ENCODE peak calls at places on chromosome 3, in seven cellular contexts. Z is endothelial cell of umbilical vein; V is pancreas; C is left ventricle myocardium inferior; L is breast epithelium; R is IMR-90; P is CD8-positive, alpha-beta T cell. X is an unnamed sample.

GRCh38 chr3:43104786-43105185 is 1.1 kb downstream of the POMGNT2 start:
- DNase-seq in C (no peak), L (no peak), V (no peak), R (no peak), Z (no peak), P (no peak), X (no peak)

GRCh38 chr3:36318584-36319200 is 61.6 kb upstream of the STAC start:
- DNase-seq in Z (no peak), C (no peak), V (no peak), R (no peak), P (no peak), L (no peak), X (no peak)

GRCh38 chr3:52434080-52434479 is 10.8 kb downstream of the SEMA3G start:
- DNase-seq in L (peak; percentile 12), R (no peak), C (no peak), P (no peak), V (no peak), Z (no peak), X (no peak)

GRCh38 chr3:56930706-56931105 is 129.0 kb upstream of the ARHGEF3 start:
- DNase-seq in P (no peak), L (no peak), Z (peak; percentile 38), R (no peak), V (no peak), C (no peak), X (no peak)

GRCh38 chr3:179973931-179974361 is 62.8 kb downstream of the PEX5L start:
- DNase-seq in V (no peak), R (no peak), Z (no peak), L (no peak), C (no peak), P (no peak), X (peak; percentile 70)

GRCh38 chr3:1235526-1236120 is 142.8 kb downstream of the CNTN6 start:
- DNase-seq in L (no peak), P (no peak), V (no peak), Z (no peak), C (no peak), R (no peak), X (no peak)

GRCh38 chr3:127366383-127366782 is 78.5 kb upstream of the PRR20G start:
- DNase-seq in P (no peak), Z (no peak), C (no peak), V (no peak), L (no peak), R (no peak), X (no peak)

GRCh38 chr3:37014620-37015019 is 21.3 kb downstream of the MLH1 start:
- DNase-seq in P (no peak), V (no peak), L (no peak), R (no peak), Z (no peak), C (peak; percentile 81), X (no peak)

GRCh38 chr3:155442066-155442465 is 148.6 kb upstream of the STRIT1 start:
- DNase-seq in P (no peak), C (no peak), Z (no peak), V (no peak), R (peak; percentile 2), L (no peak), X (no peak)

GRCh38 chr3:36918050-36918449 is 26.8 kb downstream of the TRANK1 start:
- DNase-seq in L (no peak), P (no peak), V (no peak), R (no peak), Z (no peak), C (no peak), X (no peak)

GRCh38 chr3:50319181-50319871 is 3.2 kb downstream of the HYAL2 start:
- DNase-seq in R (no peak), C (no peak), Z (no peak), L (no peak), P (no peak), V (peak; percentile 35), X (no peak)

GRCh38 chr3:52501046-52501445 is 5.9 kb downstream of the STAB1 start:
- DNase-seq in L (no peak), C (no peak), P (no peak), V (no peak), R (no peak), Z (no peak), X (no peak)

GRCh38 chr3:54193093-54193492 is 70.7 kb downstream of the CACNA2D3 start:
- DNase-seq in P (no peak), Z (no peak), R (no peak), V (no peak), C (no peak), L (no peak), X (no peak)

GRCh38 chr3:194592798-194593752 is 40.1 kb downstream of the TMEM44 start:
- DNase-seq in P (no peak), C (no peak), Z (peak; percentile 62), L (no peak), V (no peak), R (peak; percentile 100), X (no peak)

GRCh38 chr3:177451940-177452484 is 254.7 kb upstream of the TBL1XR1 start:
- DNase-seq in V (no peak), L (no peak), Z (peak; percentile 79), R (peak; percentile 72), P (no peak), C (no peak), X (no peak)

GRCh38 chr3:14346642-14347041 is 55.8 kb upstream of the SLC6A6 start:
- DNase-seq in L (no peak), P (no peak), C (no peak), Z (no peak), V (no peak), R (no peak), X (no peak)

GRCh38 chr3:188624828-188625227 is 470.9 kb downstream of the LPP start:
- DNase-seq in R (no peak), L (no peak), V (no peak), Z (no peak), P (no peak), C (no peak), X (no peak)

GRCh38 chr3:45994661-45995369 is 809 bp downstream of the FYCO1 start:
- DNase-seq in C (no peak), R (no peak), V (no peak), P (peak; percentile 26), L (no peak), Z (no peak), X (no peak)

GRCh38 chr3:58584690-58585004 is 7.5 kb upstream of the FAM107A start:
- DNase-seq in Z (no peak), R (no peak), P (no peak), V (no peak), C (no peak), L (no peak), X (no peak)

GRCh38 chr3:183560607-183561006 is 5.1 kb upstream of the KLHL6 start:
- DNase-seq in P (no peak), L (no peak), Z (peak; percentile 22), C (no peak), R (no peak), V (no peak), X (no peak)

GRCh38 chr3:104750581-104750980 is 616.1 kb upstream of the ALCAM start:
- DNase-seq in L (no peak), R (no peak), P (no peak), C (no peak), Z (no peak), V (no peak), X (no peak)

GRCh38 chr3:9902372-9903237 is at the start of gene IL17RE:
- DNase-seq in L (peak; percentile 63), Z (no peak), P (no peak), R (no peak), V (peak; percentile 67), C (no peak), X (no peak)

GRCh38 chr3:142802891-142803290 is 79.1 kb downstream of the TRPC1 start:
- DNase-seq in C (no peak), R (no peak), P (no peak), Z (no peak), L (no peak), V (no peak), X (no peak)

GRCh38 chr3:32885283-32885935 is 66.0 kb upstream of the CCR4 start:
- DNase-seq in Z (no peak), V (no peak), L (no peak), C (no peak), R (no peak), P (no peak), X (no peak)

GRCh38 chr3:55826731-55827496 is 339.8 kb upstream of the WNT5A start:
- DNase-seq in Z (peak; percentile 8), V (no peak), P (no peak), R (peak; percentile 33), C (no peak), L (no peak), X (no peak)
- TF ChIP-seq CTCF in Z (no peak), V (no peak), P (no peak), R (no peak), C (no peak), L (no peak), X (no peak)

DNA sequence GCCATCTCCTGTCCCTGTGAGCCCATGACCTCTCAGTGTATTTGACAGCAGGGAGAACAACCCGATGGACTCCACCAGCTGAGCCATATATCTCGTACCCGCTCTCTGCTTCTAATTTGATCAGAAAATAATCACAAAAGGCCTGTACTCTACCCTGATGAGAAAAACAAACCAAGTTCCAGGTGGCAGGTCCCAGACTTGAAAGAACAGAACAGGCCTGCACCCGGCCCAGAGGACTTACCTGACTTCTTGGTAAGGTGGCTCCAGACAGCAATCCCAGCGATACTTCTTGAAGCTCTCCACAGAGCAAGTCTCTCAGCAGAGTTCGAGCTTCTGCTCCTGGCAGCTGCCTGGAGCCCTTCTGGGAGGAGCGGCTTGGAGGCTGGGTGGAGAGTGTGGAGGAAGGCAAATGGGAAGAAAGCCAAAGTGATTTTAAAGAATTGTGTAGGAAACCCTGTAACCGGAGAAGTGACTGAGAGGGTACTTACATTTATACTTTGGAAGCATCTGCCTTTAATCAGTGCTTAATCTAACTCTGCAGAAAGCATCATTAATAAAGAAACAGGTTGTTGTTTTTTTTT is 91.6 kb downstream of the SCN11A start:
- DNase-seq in P (no peak), C (no peak), Z (no peak), L (no peak), V (no peak), R (peak; percentile 18), X (no peak)
- H3K27ac ChIP-seq in P (no peak overlapping the region), C (no peak overlapping the region), Z (no peak overlapping the region), L (no peak overlapping the region), V (no peak overlapping the region), R (no peak overlapping the region), X (no peak overlapping the region)

DNA sequence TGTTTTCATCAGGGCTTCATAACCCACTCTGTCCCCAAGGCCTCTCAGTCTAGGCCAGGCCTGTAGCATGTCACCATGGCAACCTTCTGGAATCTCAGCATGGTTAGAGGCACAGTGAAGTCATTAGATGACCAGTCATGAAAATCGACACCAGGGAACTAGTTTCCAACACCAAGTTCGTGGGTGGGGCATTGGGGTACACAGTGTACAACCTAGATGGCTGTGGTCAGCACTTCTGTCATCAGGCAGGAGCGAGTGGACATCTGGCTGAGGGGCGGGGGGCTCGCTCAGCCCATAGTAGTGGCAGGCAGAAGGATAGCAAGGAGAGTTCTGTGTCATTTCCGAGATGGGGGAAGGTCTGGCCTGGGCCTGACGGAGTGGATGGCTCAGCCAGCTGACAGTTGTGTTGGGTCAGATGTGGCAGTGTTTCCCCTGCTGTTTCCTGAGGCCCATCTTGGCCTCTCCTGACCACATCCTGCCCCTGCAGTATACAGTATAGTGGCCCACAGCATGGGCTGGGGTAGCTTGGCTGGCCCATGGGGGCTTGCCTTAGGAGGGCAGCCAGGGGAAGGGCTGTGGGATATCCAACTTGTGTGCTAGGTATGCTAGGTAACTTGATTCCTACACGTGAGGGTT is 75.8 kb upstream of the PRR23C start:
- DNase-seq in V (no peak), P (no peak), C (no peak), R (peak; percentile 87), L (no peak), Z (no peak), X (no peak)
- H3K27me3 ChIP-seq in V (no peaks in the 10 kb centered on the region), P (no peaks in the 10 kb centered on the region), C (no peaks in the 10 kb centered on the region), R (no peaks in the 10 kb centered on the region), L (no peaks in the 10 kb centered on the region), Z (no peaks in the 10 kb centered on the region), X (no peaks in the 10 kb centered on the region)

GRCh38 chr3:42042747-42043115 is 48.4 kb upstream of the TRAK1 start:
- DNase-seq in R (no peak), V (no peak), C (no peak), L (no peak), P (no peak), Z (no peak), X (no peak)
- TF ChIP-seq CTCF in R (no peak), V (no peak), C (no peak), L (no peak), P (no peak), Z (no peak), X (no peak)

X was measured in dorsolateral prefrontal cortex.